ENCODE peak calls at places on chromosome 5, in five cellular contexts. V is SK-N-SH, M is GM12878, W is HepG2, T is K562. S is an unnamed sample.

GRCh38 chr5:138463335-138464017 is 1.8 kb upstream of the EGR1 start:
- DNase-seq in V (peak; percentile 56), M (no peak), T (peak; percentile 61), W (no peak), S (no peak)

GRCh38 chr5:156109317-156110023 is 217.5 kb upstream of the SGCD start:
- DNase-seq in W (no peak), V (no peak), T (no peak), M (no peak), S (no peak)

GRCh38 chr5:135393691-135394090 is 5.3 kb downstream of the MACROH2A1 start:
- DNase-seq in M (no peak), W (no peak), T (no peak), V (no peak), S (no peak)

GRCh38 chr5:138568061-138568824 is 7.0 kb downstream of the HSPA9 start:
- DNase-seq in T (no peak), M (no peak), V (peak; percentile 15), W (no peak), S (no peak)

GRCh38 chr5:150274811-150275210 is 14.8 kb downstream of the CAMK2A start:
- DNase-seq in W (no peak), T (no peak), M (no peak), V (no peak), S (no peak)

GRCh38 chr5:141420855-141421488 is at the start of gene PCDHGA11:
- DNase-seq in V (no peak), W (no peak), M (peak; percentile 37), T (peak; percentile 61), S (peak; percentile 68)

GRCh38 chr5:163815240-163815791 is 309.9 kb downstream of the MAT2B start:
- DNase-seq in M (no peak), V (no peak), W (no peak), T (no peak), S (no peak)

GRCh38 chr5:150263801-150264621 is 25.6 kb downstream of the CAMK2A start:
- DNase-seq in T (no peak), M (no peak), W (no peak), V (peak; percentile 82), S (no peak)

GRCh38 chr5:14960120-14960462 is 88.5 kb upstream of the ANKH start:
- DNase-seq in V (no peak), W (no peak), T (no peak), M (no peak), S (no peak)

GRCh38 chr5:14959443-14960119 is 88.0 kb upstream of the ANKH start:
- DNase-seq in W (peak; percentile 30), M (no peak), V (no peak), T (no peak), S (no peak)

GRCh38 chr5:14956423-14957046 is 85.0 kb upstream of the ANKH start:
- DNase-seq in V (no peak), M (no peak), T (no peak), W (no peak), S (no peak)

GRCh38 chr5:14954620-14955343 is 83.2 kb upstream of the ANKH start:
- DNase-seq in W (no peak), T (no peak), M (no peak), V (peak; percentile 81), S (no peak)

DNA sequence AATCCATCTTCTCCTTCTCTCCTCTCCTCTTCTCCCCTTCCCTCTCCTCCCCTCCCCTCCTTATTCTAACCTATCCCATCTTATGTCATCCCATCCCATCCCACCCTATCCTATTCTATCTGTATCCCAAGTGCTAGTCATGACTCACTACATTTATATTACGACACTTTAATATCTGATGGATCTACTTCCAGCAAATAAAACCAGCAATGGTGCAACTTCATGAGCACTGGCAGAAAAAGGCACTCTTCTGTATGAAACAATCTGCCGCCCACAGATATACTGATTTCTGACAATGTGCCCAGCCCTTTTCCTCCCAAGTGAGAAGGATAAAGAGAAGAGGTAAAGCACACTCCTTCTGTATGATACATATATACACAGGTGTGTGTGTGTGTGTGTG is 86.6 kb upstream of the ANKH start:
- DNase-seq in V (no peak), W (no peak), M (no peak), T (no peak), S (no peak)
- TF ChIP-seq GABPA in V (no peak), W (no peak), M (no peak), T (no peak), S (no peak)

GRCh38 chr5:132021654-132022053 is 10.2 kb upstream of the ACSL6 start:
- DNase-seq in V (no peak), T (no peak), W (no peak), M (no peak), S (no peak)

GRCh38 chr5:132020568-132021339 is 9.3 kb upstream of the ACSL6 start:
- DNase-seq in V (no peak), M (no peak), W (no peak), T (peak; percentile 46), S (no peak)

GRCh38 chr5:132017738-132018625 is 6.5 kb upstream of the ACSL6 start:
- DNase-seq in V (no peak), T (no peak), M (no peak), W (no peak), S (no peak)

GRCh38 chr5:132019337-132019736 is 7.9 kb upstream of the ACSL6 start:
- DNase-seq in V (no peak), T (no peak), M (no peak), W (no peak), S (no peak)

DNA sequence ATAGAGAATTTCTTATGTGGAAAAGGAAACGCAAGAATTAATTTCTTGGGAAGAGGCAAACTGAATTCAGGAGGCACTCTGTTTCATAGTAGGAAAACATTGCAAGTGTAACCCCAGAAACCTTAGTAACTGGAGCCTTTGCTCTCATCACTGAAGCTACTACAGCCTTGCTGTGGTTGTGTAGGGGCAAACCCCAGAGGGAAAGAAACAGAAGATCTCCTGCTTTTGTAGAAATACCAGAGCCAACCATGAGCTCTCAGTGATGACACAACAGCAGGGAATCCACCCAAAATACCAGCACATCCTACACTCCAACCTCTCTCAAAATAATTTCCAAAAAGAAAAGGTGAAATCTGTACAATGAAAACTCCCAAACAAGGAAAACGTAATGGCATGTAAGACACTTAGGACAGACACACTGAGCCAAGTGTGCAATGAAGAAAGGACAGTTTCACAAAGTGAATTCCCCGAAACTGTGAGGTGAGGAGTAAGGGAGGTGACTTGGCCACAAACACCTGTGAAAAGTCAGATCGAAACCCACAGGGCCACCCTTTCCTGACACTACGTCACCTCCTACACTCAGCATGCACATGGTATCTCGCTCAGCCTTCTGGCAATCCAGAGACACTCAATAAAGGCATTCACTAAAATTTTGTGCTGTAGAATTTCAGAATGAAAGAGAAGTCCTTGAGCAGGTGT is 8.5 kb upstream of the ACSL6 start:
- DNase-seq in M (peak; percentile 76), T (no peak), W (no peak), V (no peak), S (no peak)
- TF ChIP-seq REST in M (peak; percentile 51), T (no peak), W (no peak), V (no peak), S (no peak)

DNA sequence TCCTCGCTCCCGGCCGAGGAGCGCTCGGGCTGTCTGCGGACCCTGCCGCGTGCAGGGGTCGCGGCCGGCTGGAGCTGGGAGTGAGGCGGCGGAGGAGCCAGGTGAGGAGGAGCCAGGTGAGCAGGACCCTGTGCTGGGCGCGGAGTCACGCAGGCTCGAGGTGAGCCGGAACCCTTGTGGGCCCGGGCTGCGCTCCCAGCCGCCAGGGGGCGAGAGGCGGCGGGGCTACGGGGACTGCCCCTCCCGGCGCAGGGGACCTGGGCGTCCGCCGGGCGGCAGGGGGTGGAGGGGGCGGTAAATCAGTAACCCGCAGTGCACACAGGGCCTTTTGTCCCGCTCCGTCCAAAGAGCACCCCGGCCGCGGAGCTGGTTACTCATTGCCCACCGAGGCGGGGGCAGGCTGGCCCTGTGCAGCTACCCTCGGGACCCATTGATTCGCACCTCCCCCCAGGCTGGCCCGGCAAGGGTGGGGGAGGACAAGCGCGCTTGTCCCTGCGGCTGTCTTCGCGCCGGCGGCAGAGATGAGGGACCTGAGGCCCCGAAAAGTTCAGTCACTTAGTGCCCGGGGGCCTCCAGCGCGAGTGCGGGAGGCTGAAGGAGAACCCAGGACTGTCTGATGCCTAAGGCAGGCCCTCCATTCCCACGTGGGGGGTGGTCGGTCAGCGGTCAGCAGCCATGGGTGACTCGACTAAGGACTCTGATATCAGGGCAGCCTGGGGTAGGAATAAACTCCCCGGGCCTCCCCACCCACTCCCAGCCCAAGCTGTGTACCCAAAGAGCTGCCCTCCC is 397 bp downstream of the FGFR4 start:
- DNase-seq in M (peak; percentile 19), V (peak; percentile 88), T (peak; percentile 90), W (peak; percentile 96), S (peak; percentile 22)
- TF ChIP-seq GABPA in M (no peak), V (no peak), T (no peak), W (no peak), S (no peak)

GRCh38 chr5:153400931-153401330 is 89.5 kb upstream of the GRIA1 start:
- DNase-seq in T (no peak), W (no peak), V (no peak), M (no peak), S (no peak)
- TF ChIP-seq REST in T (no peak), W (no peak), V (no peak), M (no peak), S (no peak)

DNA sequence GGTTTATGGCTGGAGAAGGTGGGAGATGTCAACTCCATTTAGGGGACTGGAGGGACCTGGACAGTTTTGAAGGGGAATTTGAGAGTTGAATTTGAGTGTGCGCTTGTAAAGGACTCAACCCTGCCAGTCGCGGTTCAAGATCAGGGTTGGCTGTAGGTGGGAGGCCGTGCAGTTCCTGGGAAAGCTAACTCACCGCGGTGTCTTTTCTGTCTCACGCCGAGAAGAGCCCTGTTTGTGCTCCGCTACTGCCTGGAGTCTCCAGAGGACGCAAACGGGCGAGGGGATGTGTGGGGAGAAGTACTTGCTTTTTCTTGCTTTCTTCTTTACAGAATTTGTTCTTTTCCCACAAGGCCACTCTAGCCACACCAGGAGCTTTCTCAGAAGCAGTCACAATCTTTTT is 74.4 kb upstream of the RUFY1 start:
- DNase-seq in M (no peak), V (no peak), W (no peak), T (no peak), S (no peak)
- TF ChIP-seq GABPA in M (no peak), V (no peak), W (no peak), T (no peak), S (no peak)

GRCh38 chr5:153660919-153661318 is 170.4 kb downstream of the GRIA1 start:
- DNase-seq in M (no peak), W (no peak), V (no peak), T (no peak), S (no peak)

GRCh38 chr5:153658151-153658550 is 167.7 kb downstream of the GRIA1 start:
- DNase-seq in W (no peak), T (no peak), M (no peak), V (no peak), S (no peak)

GRCh38 chr5:153658606-153659005 is 168.1 kb downstream of the GRIA1 start:
- DNase-seq in M (no peak), W (no peak), T (no peak), V (no peak), S (no peak)

GRCh38 chr5:153661897-153662296 is 171.4 kb downstream of the GRIA1 start:
- DNase-seq in W (no peak), M (no peak), V (no peak), T (no peak), S (no peak)

DNA sequence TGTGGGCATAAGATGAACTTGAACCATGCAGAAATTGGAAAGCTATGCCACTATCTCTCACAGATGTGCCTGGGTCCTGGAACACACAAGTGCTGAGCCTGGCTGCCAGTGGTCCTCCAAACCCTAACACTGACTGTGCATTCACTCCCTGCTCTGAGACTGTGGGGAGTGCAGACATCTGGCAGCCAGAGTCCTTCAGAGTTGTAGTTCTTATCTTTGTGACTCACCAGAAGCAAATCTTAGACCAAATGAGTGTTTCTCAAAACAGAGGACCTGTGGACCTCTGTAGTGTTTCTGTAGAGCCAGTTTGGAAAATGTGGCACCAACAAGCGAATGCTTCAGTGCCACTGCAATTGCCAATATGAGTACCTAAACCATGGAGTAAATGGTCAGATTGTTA is 168.9 kb downstream of the GRIA1 start:
- DNase-seq in V (peak; percentile 21), T (no peak), M (no peak), W (no peak), S (no peak)
- TF ChIP-seq REST in V (no peak), T (no peak), M (no peak), W (no peak), S (no peak)

GRCh38 chr5:19891658-19892057 is 96.3 kb downstream of the CDH18 start:
- DNase-seq in V (no peak), W (no peak), T (no peak), M (no peak), S (no peak)
- TF ChIP-seq GABPA in V (no peak), W (no peak), T (no peak), M (no peak), S (no peak)

S was measured in HL-60.